ENCODE peak calls at places on chromosomes 5 and 9, in nine cellular contexts. T, Q, A, C, Z, W, N, B and X are unnamed samples.
A peak's percentile ranks its signal among the peaks of the same experiment; 100 is the strongest.

GRCh38 chr5:161400583-161400982 is 145.9 kb downstream of the GABRB2 start:
- DNase-seq in T (no peak), Q (no peak), A (no peak), C (no peak), Z (no peak), W (no peak), N (no peak), B (no peak), X (no peak)

GRCh38 chr5:75006821-75007536 is 45.4 kb downstream of the GCNT4 start:
- DNase-seq in T (no peak), Q (no peak), A (no peak), C (no peak), Z (no peak), W (no peak), N (no peak), B (no peak), X (no peak)

GRCh38 chr5:101860145-101860544 is 435.9 kb downstream of the SLCO4C1 start:
- DNase-seq in T (no peak), Q (no peak), A (no peak), C (no peak), Z (no peak), W (no peak), N (no peak), B (peak; percentile 56), X (no peak)

GRCh38 chr5:68140763-68141162 is 74.8 kb upstream of the PIK3R1 start:
- DNase-seq in T (no peak), Q (no peak), A (no peak), C (no peak), Z (no peak), W (no peak), N (no peak), B (no peak), X (no peak)

GRCh38 chr5:50712479-50712878 is 46.0 kb downstream of the PARP8 start:
- DNase-seq in T (no peak), Q (no peak), A (no peak), C (no peak), Z (no peak), W (no peak), N (no peak), B (no peak), X (no peak)

GRCh38 chr5:35213608-35214007 is 16.7 kb downstream of the PRLR start:
- DNase-seq in T (no peak), Q (peak; percentile 85), A (no peak), C (no peak), Z (no peak), W (no peak), N (no peak), B (no peak), X (no peak)

GRCh38 chr5:155064580-155064979 is 51.0 kb downstream of the KIF4B start:
- DNase-seq in T (no peak), Q (no peak), A (no peak), C (no peak), Z (no peak), W (peak; percentile 12), N (no peak), B (no peak), X (no peak)

GRCh38 chr9:131302244-131303075 is 12.9 kb downstream of the PLPP7 start:
- DNase-seq in T (no peak), Q (no peak), A (no peak), C (no peak), Z (no peak), W (no peak), N (no peak), B (no peak), X (no peak)

GRCh38 chr9:138053996-138054752 is 176.6 kb downstream of the CACNA1B start:
- DNase-seq in T (no peak), Q (no peak), A (no peak), C (no peak), Z (no peak), W (no peak), N (no peak), B (peak; percentile 52), X (no peak)

GRCh38 chr9:134058716-134059115 is 9.1 kb downstream of the BRD3 start:
- DNase-seq in T (no peak), Q (peak; percentile 64), A (no peak), C (no peak), Z (no peak), W (no peak), N (no peak), B (peak; percentile 68), X (peak; percentile 47)
- TF ChIP-seq CTCF in T (no peak), Q (peak; percentile 36), A (no peak), C (no peak), Z (peak; percentile 10), W (no peak), N (no peak), B (no peak), X (peak; percentile 15)

GRCh38 chr5:38548064-38548759 is 8.2 kb downstream of the LIFR start:
- DNase-seq in T (no peak), Q (peak; percentile 22), A (no peak), C (no peak), Z (no peak), W (no peak), N (no peak), B (no peak), X (no peak)
- TF ChIP-seq CTCF in T (no peak), Q (no peak), A (no peak), C (no peak), Z (no peak), W (no peak), N (no peak), B (no peak), X (no peak)

GRCh38 chr5:134005415-134006118 is 792 bp upstream of the VDAC1 start:
- DNase-seq in T (no peak), Q (peak; percentile 16), A (no peak), C (peak; percentile 42), Z (peak; percentile 44), W (peak; percentile 67), N (no peak), B (peak; percentile 86), X (no peak)
- TF ChIP-seq CTCF in T (no peak), Q (no peak), A (no peak), C (no peak), Z (no peak), W (no peak), N (no peak), B (no peak), X (peak; percentile 3)

GRCh38 chr9:92720807-92721535 is 43.7 kb downstream of the BICD2 start:
- DNase-seq in T (no peak), Q (no peak), A (no peak), C (no peak), Z (no peak), W (no peak), N (no peak), B (no peak), X (no peak)
- TF ChIP-seq CTCF in T (no peak), Q (no peak), A (no peak), C (no peak), Z (no peak), W (no peak), N (no peak), B (no peak), X (no peak)

GRCh38 chr5:173625686-173626500 is 9.4 kb upstream of the BOD1 start:
- DNase-seq in T (no peak), Q (peak; percentile 19), A (no peak), C (no peak), Z (no peak), W (peak; percentile 36), N (no peak), B (no peak), X (no peak)
- TF ChIP-seq CTCF in T (no peak), Q (peak; percentile 12), A (no peak), C (no peak), Z (no peak), W (peak; percentile 61), N (peak; percentile 7), B (no peak), X (no peak)

GRCh38 chr5:1504617-1505016 is 19.1 kb downstream of the LPCAT1 start:
- DNase-seq in T (no peak), Q (no peak), A (no peak), C (no peak), Z (no peak), W (no peak), N (no peak), B (peak; percentile 79), X (no peak)

GRCh38 chr5:1502046-1502736 is 21.6 kb downstream of the LPCAT1 start:
- DNase-seq in T (peak; percentile 40), Q (no peak), A (no peak), C (no peak), Z (no peak), W (peak; percentile 80), N (no peak), B (peak; percentile 95), X (no peak)

GRCh38 chr5:1504244-1504595 is 19.5 kb downstream of the LPCAT1 start:
- DNase-seq in T (no peak), Q (no peak), A (no peak), C (no peak), Z (no peak), W (no peak), N (no peak), B (no peak), X (no peak)

GRCh38 chr5:1502737-1503120 is 21.0 kb downstream of the LPCAT1 start:
- DNase-seq in T (no peak), Q (no peak), A (no peak), C (no peak), Z (no peak), W (no peak), N (no peak), B (no peak), X (no peak)

GRCh38 chr5:1503301-1504243 is 20.2 kb downstream of the LPCAT1 start:
- DNase-seq in T (peak; percentile 50), Q (no peak), A (no peak), C (no peak), Z (no peak), W (peak; percentile 78), N (peak; percentile 67), B (peak; percentile 95), X (no peak)
- TF ChIP-seq CTCF in T (no peak), Q (no peak), A (no peak), C (no peak), Z (peak; percentile 2), W (peak; percentile 10), N (no peak), B (no peak), X (no peak)

GRCh38 chr9:129688285-129689043 is 23.0 kb downstream of the PRRX2 start:
- DNase-seq in T (no peak), Q (no peak), A (no peak), C (no peak), Z (no peak), W (no peak), N (no peak), B (no peak), X (no peak)
- TF ChIP-seq CTCF in T (no peak), Q (no peak), A (no peak), C (no peak), Z (no peak), W (no peak), N (no peak), B (no peak), X (no peak)

DNA sequence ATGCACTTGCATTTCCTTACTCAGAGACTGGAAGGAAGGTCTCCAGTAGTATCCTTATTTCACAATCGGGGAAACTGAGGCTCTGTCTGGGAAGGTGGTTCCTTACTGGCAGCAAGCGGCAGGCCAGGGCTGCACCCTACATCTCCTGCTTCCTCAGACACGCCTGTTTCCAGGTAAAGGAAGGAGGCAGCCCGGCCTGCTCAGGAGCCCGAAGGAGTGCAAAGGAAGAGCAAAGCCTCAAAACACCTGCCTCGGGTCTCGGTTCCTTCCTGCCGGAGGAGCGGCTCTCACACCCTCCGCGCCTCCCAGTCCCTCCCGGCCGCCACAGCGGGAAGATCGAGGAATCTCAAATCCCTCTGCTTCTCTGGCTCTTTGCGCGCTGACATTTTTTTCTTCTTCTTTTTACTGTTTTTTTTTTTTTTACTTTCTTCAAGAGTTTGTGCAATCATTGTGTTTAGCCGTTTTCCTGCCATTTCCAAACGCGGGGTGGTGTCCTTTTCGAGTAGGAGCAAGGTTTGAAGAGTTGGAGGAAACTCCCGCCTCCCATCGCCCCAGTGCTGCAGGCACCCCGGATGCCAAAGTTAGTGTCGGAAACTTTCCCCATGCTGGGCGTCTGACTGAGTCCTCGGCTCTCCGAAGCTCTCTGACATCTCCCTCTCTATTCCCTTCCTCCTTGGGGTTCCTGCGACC is 1.0 kb downstream of the GGTA1 start:
- DNase-seq in T (peak; percentile 38), Q (peak; percentile 21), A (peak; percentile 34), C (peak; percentile 52), Z (no peak), W (peak; percentile 50), N (peak; percentile 67), B (peak; percentile 78), X (peak; percentile 28)
- TF ChIP-seq CTCF in T (no peak), Q (peak; percentile 31), A (no peak), C (no peak), Z (no peak), W (no peak), N (no peak), B (no peak), X (no peak)